ENCODE peak calls at places on chromosomes 5 and 9, in five cellular contexts. W is lower lobe of right lung, Q is Calu3, T is AG10803, Z is left ventricle myocardium inferior. H is an unnamed sample.

GRCh38 chr9:92769276-92769675 is 4.6 kb upstream of the BICD2 start:
- DNase-seq in W (no peak), Q (no peak), T (no peak), Z (no peak), H (no peak)

GRCh38 chr5:179620703-179621350 is 2.6 kb downstream of the HNRNPH1 start:
- DNase-seq in W (no peak), T (no peak), Q (no peak), Z (no peak), H (no peak)

GRCh38 chr9:124522121-124523098 is 15.2 kb upstream of the NR5A1 start:
- DNase-seq in T (no peak), Z (no peak), Q (no peak), W (no peak), H (no peak)

GRCh38 chr9:36008774-36009300 is 27.9 kb upstream of the RECK start:
- DNase-seq in T (peak; percentile 76), W (peak; percentile 52), Z (peak; percentile 25), Q (peak; percentile 33), H (no peak)

GRCh38 chr9:8616419-8616818 is 816.8 kb upstream of the DMAC1 start:
- DNase-seq in Q (no peak), W (no peak), Z (no peak), T (no peak), H (no peak)

GRCh38 chr9:71719585-71719984 is 48.7 kb downstream of the CEMIP2 start:
- DNase-seq in W (no peak), Z (no peak), T (peak; percentile 80), Q (no peak), H (no peak)

GRCh38 chr5:113330533-113331200 is 104.1 kb downstream of the TSSK1B start:
- DNase-seq in Q (peak; percentile 18), W (no peak), T (peak; percentile 60), Z (peak; percentile 36), H (no peak)

GRCh38 chr5:98307811-98308210 is 465.7 kb upstream of the RGMB start:
- DNase-seq in Q (no peak), T (peak; percentile 60), Z (no peak), W (no peak), H (peak; percentile 52)

GRCh38 chr5:157050050-157050449 is 8.9 kb downstream of the HAVCR1 start:
- DNase-seq in Z (no peak), W (no peak), Q (no peak), T (no peak), H (no peak)

GRCh38 chr9:136122425-136123383 is 4.0 kb upstream of the TMEM250 start:
- DNase-seq in Z (peak; percentile 76), T (peak; percentile 34), Q (peak; percentile 74), W (peak; percentile 86), H (no peak)

GRCh38 chr5:176675676-176676360 is 28.5 kb downstream of the TSPAN17 start:
- DNase-seq in W (no peak), Z (no peak), T (peak; percentile 26), Q (peak; percentile 68), H (no peak)

GRCh38 chr5:143569213-143569663 is 165.8 kb upstream of the NR3C1 start:
- DNase-seq in W (no peak), Q (no peak), Z (no peak), T (peak; percentile 56), H (no peak)

GRCh38 chr5:63164838-63165237 is 586.2 kb downstream of the LRRC70 start:
- DNase-seq in Q (no peak), T (no peak), Z (no peak), W (no peak), H (no peak)

GRCh38 chr5:68709229-68709628 is 384.6 kb upstream of the SLC30A5 start:
- DNase-seq in W (no peak), Z (no peak), Q (no peak), T (no peak), H (no peak)

GRCh38 chr5:68215888-68216736 is 556 bp downstream of the PIK3R1 start:
- DNase-seq in W (peak; percentile 69), Z (peak; percentile 50), T (no peak), Q (peak; percentile 43), H (no peak)

GRCh38 chr9:137680445-137681358 is 61.9 kb downstream of the EHMT1 start:
- DNase-seq in Z (no peak), Q (no peak), W (no peak), T (no peak), H (no peak)

GRCh38 chr5:143228597-143229293 is 174.7 kb downstream of the NR3C1 start:
- DNase-seq in Z (no peak), Q (no peak), T (no peak), W (no peak), H (no peak)

GRCh38 chr5:36570268-36570667 is 36.1 kb upstream of the SLC1A3 start:
- DNase-seq in Z (no peak), T (peak; percentile 16), Q (no peak), W (no peak), H (no peak)

GRCh38 chr5:136420168-136420916 is 55.0 kb upstream of the TRPC7 start:
- DNase-seq in Q (no peak), W (no peak), Z (no peak), T (no peak), H (no peak)

GRCh38 chr5:136084698-136085097 is 47.9 kb upstream of the SMAD5 start:
- DNase-seq in Q (no peak), Z (peak; percentile 69), T (no peak), W (no peak), H (no peak)

GRCh38 chr5:151925396-151925750 is 722 bp upstream of the GLRA1 start:
- DNase-seq in T (no peak), W (no peak), Z (no peak), Q (no peak), H (no peak)

GRCh38 chr5:132777209-132778069 is at the start of gene SEPTIN8:
- DNase-seq in T (peak; percentile 57), Z (peak; percentile 66), Q (peak; percentile 68), W (peak; percentile 59), H (no peak)

GRCh38 chr9:112629890-112630485 is 87.9 kb downstream of the INIP start:
- DNase-seq in W (no peak), T (no peak), Z (no peak), Q (no peak), H (no peak)

GRCh38 chr5:159156839-159157238 is 52.5 kb downstream of the RNF145 start:
- DNase-seq in W (no peak), Q (peak; percentile 58), T (peak; percentile 73), Z (no peak), H (no peak)

GRCh38 chr9:120894404-120895226 is 17.6 kb upstream of the PHF19 start:
- DNase-seq in W (no peak), Z (peak; percentile 61), T (no peak), Q (no peak), H (no peak)

GRCh38 chr9:99052849-99053715 is 51.8 kb upstream of the TGFBR1 start:
- DNase-seq in Q (no peak), W (no peak), T (no peak), Z (no peak), H (no peak)

GRCh38 chr9:88998911-88999310 is 7.6 kb downstream of the S1PR3 start:
- DNase-seq in W (peak; percentile 63), T (peak; percentile 69), Z (peak; percentile 66), Q (no peak), H (no peak)

GRCh38 chr5:175336781-175337180 is 107.2 kb downstream of the DRD1 start:
- DNase-seq in Q (no peak), T (no peak), Z (no peak), W (no peak), H (no peak)

GRCh38 chr5:175340180-175340579 is 103.8 kb downstream of the DRD1 start:
- DNase-seq in T (no peak), Z (no peak), W (no peak), Q (no peak), H (no peak)

GRCh38 chr5:175343292-175343691 is 100.7 kb downstream of the DRD1 start:
- DNase-seq in T (no peak), W (no peak), Q (no peak), Z (no peak), H (no peak)

GRCh38 chr5:175335691-175336090 is 108.3 kb downstream of the DRD1 start:
- DNase-seq in W (no peak), T (no peak), Z (no peak), Q (no peak), H (no peak)

DNA sequence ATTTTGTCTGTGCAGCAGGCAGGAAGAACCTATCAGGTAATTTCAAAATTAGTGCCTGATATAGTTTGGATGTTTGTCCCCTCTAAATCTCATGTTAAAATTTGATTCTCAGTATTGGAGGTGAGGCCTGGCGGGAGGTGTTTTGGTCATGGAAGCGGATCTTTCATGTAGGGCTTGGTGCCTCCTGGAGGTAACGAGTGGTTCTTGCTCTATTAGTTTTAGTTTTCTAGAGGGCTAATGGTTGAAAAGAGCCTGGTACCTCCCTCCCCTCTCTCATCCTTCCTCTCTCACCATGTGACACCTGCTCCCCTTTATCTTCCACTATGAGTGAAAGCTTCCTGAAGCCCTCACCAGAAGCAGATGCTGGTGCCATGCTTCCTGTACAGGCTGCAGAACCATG is 106.3 kb downstream of the DRD1 start:
- DNase-seq in T (no peak), W (no peak), Z (no peak), Q (no peak), H (no peak)
- TF ChIP-seq CTCF in T (no peak), W (no peak), Z (no peak), Q (no peak), H (no peak)

GRCh38 chr9:11646831-11647230 is 1034.0 kb upstream of the PTPRD start:
- DNase-seq in Q (no peak), T (no peak), Z (no peak), W (no peak), H (no peak)
- TF ChIP-seq CTCF in Q (no peak), T (no peak), Z (no peak), W (no peak), H (no peak)

DNA sequence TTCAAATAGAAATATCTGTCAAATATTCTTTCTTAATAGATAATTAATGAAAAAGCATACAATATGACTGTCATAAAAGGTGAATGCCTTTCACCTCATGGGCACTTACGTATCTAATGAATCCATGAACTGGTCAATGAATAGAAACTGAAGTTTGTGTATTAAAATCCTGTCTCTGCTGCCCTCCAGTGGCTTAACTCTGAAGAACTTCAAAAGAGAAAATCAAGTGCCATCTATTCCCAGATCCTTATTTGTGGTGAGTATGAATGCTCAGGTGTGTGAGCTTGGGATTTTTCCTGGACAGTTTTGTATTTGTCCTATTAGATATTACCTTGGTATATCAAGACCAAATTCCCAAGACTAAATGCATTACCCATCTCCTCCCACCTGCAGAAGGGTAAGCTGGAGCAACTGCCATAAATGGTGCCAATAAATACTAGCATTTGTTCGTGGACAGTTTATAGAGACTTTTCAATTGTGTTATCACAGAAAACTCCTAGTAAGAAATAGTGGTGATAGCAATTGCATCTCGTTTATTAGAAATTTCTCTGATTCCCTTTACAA is 44.0 kb upstream of the SVEP1 start:
- DNase-seq in Z (no peak), W (no peak), Q (peak; percentile 41), T (peak; percentile 60), H (no peak)
- TF ChIP-seq CTCF in Z (peak; percentile 76), W (peak; percentile 65), Q (peak; percentile 40), T (peak; percentile 68), H (peak; percentile 27)

GRCh38 chr9:103152473-103152872 is 157.3 kb downstream of the CYLC2 start:
- DNase-seq in Q (no peak), T (no peak), Z (no peak), W (no peak), H (no peak)
- TF ChIP-seq CTCF in Q (no peak), T (no peak), Z (no peak), W (no peak), H (no peak)